ENCODE peak calls at places on chromosomes 2 and 18, in five cellular contexts. C is thoracic aorta; K is suprapubic skin; F is PC-3; L is CD8-positive, alpha-beta memory T cell. B is an unnamed sample.

GRCh38 chr2:10278763-10279471 is 23.8 kb upstream of the HPCAL1 start:
- DNase-seq in L (peak; percentile 26), C (no peak), K (no peak), F (no peak), B (no peak)

GRCh38 chr2:130762910-130763385 is 7.6 kb downstream of the AMER3 start:
- DNase-seq in F (no peak), L (no peak), K (no peak), C (no peak), B (no peak)

GRCh38 chr2:30310411-30310810 is 79.1 kb downstream of the LBH start:
- DNase-seq in K (no peak), C (no peak), L (no peak), F (no peak), B (no peak)

GRCh38 chr2:60064687-60065361 is 488.6 kb downstream of the BCL11A start:
- DNase-seq in F (no peak), K (no peak), C (no peak), L (no peak), B (no peak)

GRCh38 chr2:75548036-75548573 is 12.6 kb downstream of the EVA1A start:
- DNase-seq in C (no peak), F (no peak), L (no peak), K (no peak), B (no peak)

GRCh38 chr18:77197073-77197472 is 52.6 kb upstream of the GALR1 start:
- DNase-seq in F (no peak), K (no peak), L (no peak), C (no peak), B (no peak)

GRCh38 chr2:27492557-27492956 is 2.4 kb downstream of the FNDC4 start:
- DNase-seq in K (no peak), L (no peak), F (no peak), C (no peak), B (no peak)

GRCh38 chr2:64354857-64355680 is 98.9 kb upstream of the LGALSL start:
- DNase-seq in K (no peak), C (no peak), L (no peak), F (peak; percentile 90), B (peak; percentile 93)

GRCh38 chr2:96869824-96870630 is at the start of gene SEMA4C:
- DNase-seq in C (no peak), L (peak; percentile 76), K (peak; percentile 80), F (no peak), B (no peak)

GRCh38 chr2:169222665-169223064 is 139.7 kb downstream of the LRP2 start:
- DNase-seq in K (no peak), C (no peak), F (peak; percentile 40), L (no peak), B (peak; percentile 30)

GRCh38 chr18:42937434-42937833 is 178.1 kb downstream of the RIT2 start:
- DNase-seq in K (no peak), C (no peak), L (no peak), F (no peak), B (no peak)

GRCh38 chr18:31798399-31798798 is 37.7 kb upstream of the SLC25A52 start:
- DNase-seq in L (no peak), C (no peak), K (no peak), F (no peak), B (no peak)

GRCh38 chr2:219408101-219409030 is 9.8 kb upstream of the DES start:
- DNase-seq in K (no peak), L (no peak), F (no peak), C (no peak), B (no peak)

GRCh38 chr2:235030936-235031335 is 79.1 kb downstream of the SH3BP4 start:
- DNase-seq in C (no peak), L (no peak), F (no peak), K (no peak), B (no peak)

GRCh38 chr2:73986085-73986680 is 1.5 kb downstream of the TET3 start:
- DNase-seq in K (no peak), F (no peak), C (no peak), L (peak; percentile 54), B (no peak)

GRCh38 chr2:128472789-128473174 is 154.1 kb upstream of the HS6ST1 start:
- DNase-seq in K (no peak), L (no peak), C (no peak), F (no peak), B (no peak)
- H3K4me1 ChIP-seq in K (peaks cover 20% of the 10 kb centered on the region), L (no peaks in the 10 kb centered on the region), C (no peaks in the 10 kb centered on the region), F (no peaks in the 10 kb centered on the region), B (no peaks in the 10 kb centered on the region)

GRCh38 chr2:162210385-162210784 is 32.9 kb downstream of the FAP start:
- DNase-seq in C (no peak), K (no peak), F (no peak), L (no peak), B (no peak)

GRCh38 chr2:162215162-162215561 is 28.1 kb downstream of the FAP start:
- DNase-seq in L (no peak), C (no peak), F (no peak), K (no peak), B (no peak)

GRCh38 chr2:162217596-162217995 is 25.6 kb downstream of the FAP start:
- DNase-seq in L (no peak), K (no peak), C (no peak), F (no peak), B (no peak)

GRCh38 chr2:162212366-162212765 is 30.9 kb downstream of the FAP start:
- DNase-seq in F (peak; percentile 38), K (no peak), C (no peak), L (no peak), B (no peak)

DNA sequence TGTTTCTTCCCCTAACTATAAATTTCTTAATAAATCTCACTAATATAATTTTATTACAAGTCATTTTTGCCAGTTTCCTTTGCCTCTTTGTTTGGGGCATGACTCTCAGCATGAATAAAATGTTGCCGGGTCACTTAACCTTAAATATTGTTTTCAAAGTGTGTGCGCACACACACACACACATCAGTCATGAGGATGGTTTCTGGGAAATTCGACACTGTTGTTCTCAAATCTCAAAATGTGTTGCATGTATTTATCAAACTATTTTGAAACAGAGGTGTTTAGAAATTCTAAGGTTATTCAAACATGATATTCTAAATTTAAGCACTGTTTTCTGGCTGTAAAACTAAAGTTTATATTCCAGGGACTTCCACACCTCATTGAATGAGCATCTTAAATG is 31.5 kb downstream of the FAP start:
- DNase-seq in L (no peak), K (no peak), C (no peak), F (peak; percentile 23), B (no peak)
- H3K4me1 ChIP-seq in L (no peaks in the 10 kb centered on the region), K (no peaks in the 10 kb centered on the region), C (peaks cover 4% of the 10 kb centered on the region), F (peaks cover 9% of the 10 kb centered on the region), B (no peaks in the 10 kb centered on the region)

DNA sequence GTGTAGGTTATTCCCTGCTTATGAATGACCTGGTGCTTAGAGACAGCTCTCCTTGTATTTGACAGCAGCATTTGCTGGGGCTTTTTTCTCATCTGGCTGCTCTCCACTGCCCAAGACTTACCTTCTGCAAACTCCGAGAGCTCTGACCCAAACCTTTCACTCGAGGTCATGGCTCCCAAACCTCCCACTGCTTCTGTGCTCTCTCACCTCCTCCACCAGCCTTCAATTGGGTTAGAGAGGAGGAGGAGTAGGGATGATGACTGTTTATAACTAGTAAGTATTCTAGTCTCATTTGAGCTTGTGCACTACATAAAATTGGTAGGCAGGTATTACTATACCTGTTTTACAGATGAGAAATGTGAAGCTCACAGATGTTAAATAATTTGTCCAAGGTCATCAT is 40.1 kb downstream of the LIMS1 start:
- DNase-seq in F (no peak), L (no peak), K (no peak), C (no peak), B (no peak)
- H3K4me1 ChIP-seq in F (peaks cover 62% of the 10 kb centered on the region), L (no peaks in the 10 kb centered on the region), K (peaks cover 6% of the 10 kb centered on the region), C (peaks cover 21% of the 10 kb centered on the region), B (peaks cover 20% of the 10 kb centered on the region)

DNA sequence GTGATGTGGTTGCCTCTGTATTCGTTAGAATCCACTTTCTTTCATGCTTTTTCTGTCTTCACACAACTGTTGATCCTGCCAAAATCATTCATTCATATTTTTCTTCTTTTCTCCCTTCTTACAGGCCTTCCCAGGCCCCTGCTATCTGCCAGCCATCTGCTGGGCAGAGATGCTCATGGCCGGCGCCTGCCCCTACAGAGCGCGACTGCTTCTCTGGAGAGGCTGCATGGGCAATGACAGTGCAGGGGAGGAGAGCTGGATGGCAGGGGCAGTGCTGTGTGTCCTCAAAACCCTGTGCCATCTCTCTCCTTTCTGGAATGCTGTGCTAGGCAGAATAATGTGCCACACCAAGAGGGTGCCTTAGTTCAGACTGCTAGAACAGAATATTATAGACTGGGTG is 125.2 kb downstream of the INHBB start:
- DNase-seq in K (peak; percentile 42), C (no peak), L (no peak), F (no peak), B (no peak)
- H3K4me1 ChIP-seq in K (peaks cover 70% of the 10 kb centered on the region), C (peaks cover 33% of the 10 kb centered on the region), L (no peaks in the 10 kb centered on the region), F (peaks cover 63% of the 10 kb centered on the region), B (peaks cover 56% of the 10 kb centered on the region)

GRCh38 chr2:233421091-233421816 is 67.0 kb downstream of the DGKD start:
- DNase-seq in F (no peak), L (no peak), C (no peak), K (no peak), B (no peak)
- H3K4me1 ChIP-seq in F (peaks cover 89% of the 10 kb centered on the region), L (peaks cover 82% of the 10 kb centered on the region), C (peaks cover 9% of the 10 kb centered on the region), K (peaks cover 7% of the 10 kb centered on the region), B (peaks cover 30% of the 10 kb centered on the region)

DNA sequence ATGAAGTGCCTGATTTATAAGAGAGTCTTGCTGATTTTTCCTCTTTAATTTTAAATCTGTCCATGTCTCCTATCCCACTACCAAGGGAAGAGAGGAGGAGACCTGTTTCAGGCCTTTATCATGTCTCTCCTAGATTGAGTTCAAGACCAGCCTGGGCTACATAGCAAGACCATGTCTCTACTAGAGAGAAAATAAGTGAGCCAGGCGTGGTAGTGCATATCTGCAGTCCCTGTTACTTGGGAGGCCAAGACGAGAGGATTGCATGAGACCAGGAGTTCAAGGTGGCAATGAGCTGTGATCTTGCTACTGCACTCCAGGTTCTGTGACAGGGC is 20.0 kb downstream of the EML4 start:
- DNase-seq in K (no peak), L (no peak), F (no peak), C (no peak), B (no peak)
- H3K4me1 ChIP-seq in K (peaks cover 17% of the 10 kb centered on the region), L (peaks cover 59% of the 10 kb centered on the region), F (peaks cover 17% of the 10 kb centered on the region), C (peaks cover 14% of the 10 kb centered on the region), B (no peaks in the 10 kb centered on the region)